ENCODE peak calls at places on chromosomes 2 and 18, in ten cellular contexts. One of them, this sample, is unnamed.

GRCh38 chr18:6960656-6961055 is 156.9 kb downstream of the LAMA1 start:
- DNase-seq in endodermal cell: no peak
- DNase-seq in uterus: no peak
- DNase-seq in adrenal gland: no peak
- DNase-seq in WTC11: no peak
- DNase-seq in CD8-positive, alpha-beta T cell: no peak
- DNase-seq in GM20000: no peak
- DNase-seq in foreskin fibroblast: peak
- DNase-seq in brain microvascular endothelial cell: peak
- DNase-seq in Calu3: no peak
- DNase-seq in this sample: no peak

GRCh38 chr2:210399440-210400041 is 77.0 kb downstream of the LANCL1 start:
- DNase-seq in endodermal cell: no peak
- DNase-seq in uterus: no peak
- DNase-seq in adrenal gland: no peak
- DNase-seq in WTC11: no peak
- DNase-seq in CD8-positive, alpha-beta T cell: no peak
- DNase-seq in GM20000: no peak
- DNase-seq in foreskin fibroblast: no peak
- DNase-seq in brain microvascular endothelial cell: no peak
- DNase-seq in Calu3: no peak
- DNase-seq in this sample: no peak

GRCh38 chr2:236167297-236168109 is 683 bp downstream of the GBX2 start:
- DNase-seq in endodermal cell: peak
- DNase-seq in uterus: no peak
- DNase-seq in adrenal gland: no peak
- DNase-seq in WTC11: peak
- DNase-seq in CD8-positive, alpha-beta T cell: no peak
- DNase-seq in GM20000: peak
- DNase-seq in foreskin fibroblast: peak
- DNase-seq in brain microvascular endothelial cell: no peak
- DNase-seq in Calu3: peak
- DNase-seq in this sample: no peak

GRCh38 chr2:210461401-210461800 is 15.2 kb downstream of the LANCL1 start:
- DNase-seq in endodermal cell: no peak
- DNase-seq in uterus: no peak
- DNase-seq in adrenal gland: no peak
- DNase-seq in WTC11: no peak
- DNase-seq in CD8-positive, alpha-beta T cell: no peak
- DNase-seq in GM20000: peak
- DNase-seq in foreskin fibroblast: no peak
- DNase-seq in brain microvascular endothelial cell: no peak
- DNase-seq in Calu3: no peak
- DNase-seq in this sample: no peak

GRCh38 chr2:164314148-164314547 is 307.1 kb downstream of the GRB14 start:
- DNase-seq in endodermal cell: no peak
- DNase-seq in uterus: no peak
- DNase-seq in adrenal gland: peak
- DNase-seq in WTC11: no peak
- DNase-seq in CD8-positive, alpha-beta T cell: no peak
- DNase-seq in GM20000: no peak
- DNase-seq in foreskin fibroblast: no peak
- DNase-seq in brain microvascular endothelial cell: peak
- DNase-seq in Calu3: no peak
- DNase-seq in this sample: no peak

GRCh38 chr18:49340446-49340845 is 120.0 kb downstream of the DYM start:
- DNase-seq in endodermal cell: no peak
- DNase-seq in uterus: no peak
- DNase-seq in adrenal gland: no peak
- DNase-seq in WTC11: no peak
- DNase-seq in CD8-positive, alpha-beta T cell: no peak
- DNase-seq in GM20000: no peak
- DNase-seq in foreskin fibroblast: peak
- DNase-seq in brain microvascular endothelial cell: peak
- DNase-seq in Calu3: no peak
- DNase-seq in this sample: no peak

GRCh38 chr2:225668606-225669266 is 269.2 kb downstream of the NYAP2 start:
- DNase-seq in endodermal cell: no peak
- DNase-seq in uterus: no peak
- DNase-seq in adrenal gland: peak
- DNase-seq in WTC11: no peak
- DNase-seq in CD8-positive, alpha-beta T cell: no peak
- DNase-seq in GM20000: peak
- DNase-seq in foreskin fibroblast: peak
- DNase-seq in brain microvascular endothelial cell: peak
- DNase-seq in Calu3: peak
- DNase-seq in this sample: no peak

GRCh38 chr2:159457589-159457988 is 158.8 kb downstream of the BAZ2B start:
- DNase-seq in endodermal cell: no peak
- DNase-seq in uterus: no peak
- DNase-seq in adrenal gland: no peak
- DNase-seq in WTC11: no peak
- DNase-seq in CD8-positive, alpha-beta T cell: no peak
- DNase-seq in GM20000: no peak
- DNase-seq in foreskin fibroblast: no peak
- DNase-seq in brain microvascular endothelial cell: no peak
- DNase-seq in Calu3: no peak
- DNase-seq in this sample: no peak

GRCh38 chr2:26598336-26599006 is 42.7 kb downstream of the CIB4 start:
- DNase-seq in endodermal cell: peak
- DNase-seq in uterus: no peak
- DNase-seq in adrenal gland: no peak
- DNase-seq in WTC11: peak
- DNase-seq in CD8-positive, alpha-beta T cell: no peak
- DNase-seq in GM20000: no peak
- DNase-seq in foreskin fibroblast: no peak
- DNase-seq in brain microvascular endothelial cell: no peak
- DNase-seq in Calu3: no peak
- DNase-seq in this sample: peak

GRCh38 chr18:54119524-54120019 is 104.9 kb downstream of the MBD2 start:
- DNase-seq in endodermal cell: peak
- DNase-seq in uterus: no peak
- DNase-seq in adrenal gland: peak
- DNase-seq in WTC11: no peak
- DNase-seq in CD8-positive, alpha-beta T cell: no peak
- DNase-seq in GM20000: peak
- DNase-seq in foreskin fibroblast: peak
- DNase-seq in brain microvascular endothelial cell: peak
- DNase-seq in Calu3: peak
- DNase-seq in this sample: no peak

GRCh38 chr2:113699048-113699447 is 57.4 kb downstream of the SLC35F5 start:
- DNase-seq in endodermal cell: no peak
- DNase-seq in uterus: no peak
- DNase-seq in adrenal gland: no peak
- DNase-seq in WTC11: no peak
- DNase-seq in CD8-positive, alpha-beta T cell: no peak
- DNase-seq in GM20000: peak
- DNase-seq in foreskin fibroblast: no peak
- DNase-seq in brain microvascular endothelial cell: no peak
- DNase-seq in Calu3: no peak
- DNase-seq in this sample: no peak

GRCh38 chr2:127619901-127620705 is 25.9 kb upstream of the GPR17 start:
- DNase-seq in endodermal cell: peak
- DNase-seq in uterus: peak
- DNase-seq in adrenal gland: peak
- DNase-seq in WTC11: peak
- DNase-seq in CD8-positive, alpha-beta T cell: peak
- DNase-seq in GM20000: peak
- DNase-seq in foreskin fibroblast: no peak
- DNase-seq in brain microvascular endothelial cell: no peak
- DNase-seq in Calu3: no peak
- DNase-seq in this sample: peak

DNA sequence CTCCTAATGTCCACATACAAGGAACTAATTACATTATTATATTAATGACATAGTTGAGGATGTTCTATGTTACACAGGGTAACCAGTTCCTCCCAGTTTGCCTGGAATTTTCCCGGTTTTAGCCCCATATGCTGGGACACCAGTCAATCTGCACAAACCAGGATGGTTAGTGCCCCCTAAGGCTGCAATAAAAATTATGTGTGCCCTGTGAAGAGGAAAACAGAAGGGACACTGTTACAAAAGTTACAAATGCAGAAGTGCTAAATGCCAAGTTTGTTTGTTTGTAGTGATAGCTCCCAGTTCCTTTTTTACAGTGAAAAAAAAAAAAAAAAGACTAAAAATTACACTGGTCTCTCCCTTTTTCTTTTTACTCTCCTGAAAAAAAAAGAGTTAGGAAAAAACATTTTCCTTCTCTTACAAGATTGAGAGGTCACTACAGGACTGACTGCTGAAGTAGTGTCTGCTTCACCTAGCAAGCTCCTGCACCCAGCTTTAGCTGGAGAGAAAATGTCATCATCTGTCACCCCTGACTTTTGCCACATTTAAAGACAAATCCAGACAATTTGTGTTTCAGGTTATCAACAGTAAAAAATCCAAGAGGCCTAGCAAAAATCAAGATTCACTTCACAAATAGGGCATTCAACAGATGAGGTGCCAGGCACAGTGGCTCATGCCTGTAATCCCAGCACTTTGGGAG is 3.2 kb downstream of the ANKRD44 start:
- DNase-seq in endodermal cell: no peak
- DNase-seq in uterus: no peak
- DNase-seq in adrenal gland: no peak
- DNase-seq in WTC11: no peak
- DNase-seq in CD8-positive, alpha-beta T cell: no peak
- DNase-seq in GM20000: no peak
- DNase-seq in foreskin fibroblast: no peak
- DNase-seq in brain microvascular endothelial cell: no peak
- DNase-seq in Calu3: no peak
- DNase-seq in this sample: no peak
- TF ChIP-seq CTCF in endodermal cell: peak
- TF ChIP-seq CTCF in uterus: no peak
- TF ChIP-seq CTCF in adrenal gland: no peak
- TF ChIP-seq CTCF in WTC11: no peak
- TF ChIP-seq CTCF in CD8-positive, alpha-beta T cell: no peak
- TF ChIP-seq CTCF in GM20000: no peak
- TF ChIP-seq CTCF in foreskin fibroblast: no peak
- TF ChIP-seq CTCF in brain microvascular endothelial cell: peak
- TF ChIP-seq CTCF in Calu3: no peak
- TF ChIP-seq CTCF in this sample: no peak

GRCh38 chr18:66066191-66066590 is 315.4 kb downstream of the CDH7 start:
- DNase-seq in endodermal cell: no peak
- DNase-seq in uterus: no peak
- DNase-seq in adrenal gland: no peak
- DNase-seq in WTC11: no peak
- DNase-seq in CD8-positive, alpha-beta T cell: no peak
- DNase-seq in GM20000: no peak
- DNase-seq in foreskin fibroblast: no peak
- DNase-seq in brain microvascular endothelial cell: no peak
- DNase-seq in Calu3: no peak
- DNase-seq in this sample: no peak
- TF ChIP-seq CTCF in endodermal cell: no peak
- TF ChIP-seq CTCF in uterus: no peak
- TF ChIP-seq CTCF in adrenal gland: no peak
- TF ChIP-seq CTCF in WTC11: no peak
- TF ChIP-seq CTCF in CD8-positive, alpha-beta T cell: no peak
- TF ChIP-seq CTCF in GM20000: no peak
- TF ChIP-seq CTCF in foreskin fibroblast: no peak
- TF ChIP-seq CTCF in brain microvascular endothelial cell: no peak
- TF ChIP-seq CTCF in Calu3: no peak
- TF ChIP-seq CTCF in this sample: no peak

GRCh38 chr18:76437011-76437410 is 58.0 kb downstream of the ZNF516 start:
- DNase-seq in endodermal cell: peak
- DNase-seq in uterus: no peak
- DNase-seq in adrenal gland: peak
- DNase-seq in WTC11: no peak
- DNase-seq in CD8-positive, alpha-beta T cell: no peak
- DNase-seq in GM20000: no peak
- DNase-seq in foreskin fibroblast: no peak
- DNase-seq in brain microvascular endothelial cell: no peak
- DNase-seq in Calu3: no peak
- DNase-seq in this sample: no peak

GRCh38 chr18:76433788-76434187 is 61.3 kb downstream of the ZNF516 start:
- DNase-seq in endodermal cell: no peak
- DNase-seq in uterus: no peak
- DNase-seq in adrenal gland: peak
- DNase-seq in WTC11: no peak
- DNase-seq in CD8-positive, alpha-beta T cell: no peak
- DNase-seq in GM20000: no peak
- DNase-seq in foreskin fibroblast: no peak
- DNase-seq in brain microvascular endothelial cell: no peak
- DNase-seq in Calu3: no peak
- DNase-seq in this sample: no peak

GRCh38 chr18:76436342-76436741 is 58.7 kb downstream of the ZNF516 start:
- DNase-seq in endodermal cell: no peak
- DNase-seq in uterus: no peak
- DNase-seq in adrenal gland: peak
- DNase-seq in WTC11: no peak
- DNase-seq in CD8-positive, alpha-beta T cell: no peak
- DNase-seq in GM20000: no peak
- DNase-seq in foreskin fibroblast: no peak
- DNase-seq in brain microvascular endothelial cell: no peak
- DNase-seq in Calu3: no peak
- DNase-seq in this sample: no peak

GRCh38 chr18:76434452-76434851 is 60.6 kb downstream of the ZNF516 start:
- DNase-seq in endodermal cell: no peak
- DNase-seq in uterus: no peak
- DNase-seq in adrenal gland: peak
- DNase-seq in WTC11: no peak
- DNase-seq in CD8-positive, alpha-beta T cell: no peak
- DNase-seq in GM20000: no peak
- DNase-seq in foreskin fibroblast: no peak
- DNase-seq in brain microvascular endothelial cell: no peak
- DNase-seq in Calu3: no peak
- DNase-seq in this sample: no peak

DNA sequence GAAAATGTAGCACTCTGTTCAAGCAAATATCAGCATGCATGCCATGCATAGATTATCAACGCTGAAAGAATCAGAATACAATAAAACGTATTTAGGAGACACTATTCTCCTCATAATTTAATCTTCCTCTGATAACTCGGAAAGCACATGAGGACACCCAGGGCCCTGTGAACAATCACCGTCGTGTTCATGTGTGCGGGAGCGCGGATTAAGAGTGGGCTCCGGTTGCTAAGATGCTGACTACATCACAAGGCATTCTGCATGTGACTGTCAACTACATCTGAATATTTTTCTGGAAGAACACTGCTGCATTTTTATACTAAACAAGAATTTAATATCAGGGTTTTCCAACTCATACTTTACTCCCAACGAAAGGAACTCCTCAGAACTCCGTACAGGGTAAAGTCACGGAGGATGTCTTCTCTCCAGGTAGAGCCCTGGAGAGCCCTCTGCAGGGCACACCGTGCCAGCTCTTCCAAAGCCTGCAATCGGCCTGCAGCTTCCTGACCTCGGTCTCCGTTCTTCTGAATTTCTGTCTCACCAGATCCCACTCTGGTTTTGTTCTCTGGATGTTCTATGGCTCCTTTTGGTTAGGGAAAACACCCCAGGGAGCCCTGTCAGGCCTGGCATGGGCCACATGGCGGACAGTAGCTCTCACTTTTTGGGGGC is 59.6 kb downstream of the ZNF516 start:
- DNase-seq in endodermal cell: peak
- DNase-seq in uterus: no peak
- DNase-seq in adrenal gland: peak
- DNase-seq in WTC11: no peak
- DNase-seq in CD8-positive, alpha-beta T cell: no peak
- DNase-seq in GM20000: no peak
- DNase-seq in foreskin fibroblast: no peak
- DNase-seq in brain microvascular endothelial cell: no peak
- DNase-seq in Calu3: no peak
- DNase-seq in this sample: no peak
- TF ChIP-seq CTCF in endodermal cell: peak
- TF ChIP-seq CTCF in uterus: no peak
- TF ChIP-seq CTCF in adrenal gland: no peak
- TF ChIP-seq CTCF in WTC11: no peak
- TF ChIP-seq CTCF in CD8-positive, alpha-beta T cell: no peak
- TF ChIP-seq CTCF in GM20000: no peak
- TF ChIP-seq CTCF in foreskin fibroblast: no peak
- TF ChIP-seq CTCF in brain microvascular endothelial cell: peak
- TF ChIP-seq CTCF in Calu3: no peak
- TF ChIP-seq CTCF in this sample: no peak

GRCh38 chr2:162343824-162344616 is at the start of gene GCA:
- DNase-seq in endodermal cell: peak
- DNase-seq in uterus: peak
- DNase-seq in adrenal gland: peak
- DNase-seq in WTC11: peak
- DNase-seq in CD8-positive, alpha-beta T cell: peak
- DNase-seq in GM20000: peak
- DNase-seq in foreskin fibroblast: peak
- DNase-seq in brain microvascular endothelial cell: peak
- DNase-seq in Calu3: peak
- DNase-seq in this sample: peak
- TF ChIP-seq CTCF in endodermal cell: peak
- TF ChIP-seq CTCF in uterus: no peak
- TF ChIP-seq CTCF in adrenal gland: no peak
- TF ChIP-seq CTCF in WTC11: no peak
- TF ChIP-seq CTCF in CD8-positive, alpha-beta T cell: no peak
- TF ChIP-seq CTCF in GM20000: no peak
- TF ChIP-seq CTCF in foreskin fibroblast: no peak
- TF ChIP-seq CTCF in brain microvascular endothelial cell: no peak
- TF ChIP-seq CTCF in Calu3: no peak
- TF ChIP-seq CTCF in this sample: no peak

This sample was measured in osteocyte.